ENCODE peak calls at places on chromosome 9, in six cellular contexts. One of them, this sample, is unnamed.

GRCh38 chr9:95623614-95624013 is 106.8 kb upstream of the PTCH1 start:
- DNase-seq in sigmoid colon: no peak
- DNase-seq in breast epithelium: no peak
- DNase-seq in Peyer's patch: no peak
- DNase-seq in tibial nerve: no peak
- DNase-seq in endothelial cell of umbilical vein: peak
- DNase-seq in this sample: no peak

GRCh38 chr9:100011062-100011681 is 87.6 kb downstream of the ERP44 start:
- DNase-seq in sigmoid colon: no peak
- DNase-seq in breast epithelium: no peak
- DNase-seq in Peyer's patch: no peak
- DNase-seq in tibial nerve: no peak
- DNase-seq in endothelial cell of umbilical vein: peak
- DNase-seq in this sample: no peak

GRCh38 chr9:38371495-38371894 is 21.0 kb upstream of the ALDH1B1 start:
- DNase-seq in sigmoid colon: no peak
- DNase-seq in breast epithelium: no peak
- DNase-seq in Peyer's patch: no peak
- DNase-seq in tibial nerve: no peak
- DNase-seq in endothelial cell of umbilical vein: no peak
- DNase-seq in this sample: peak

GRCh38 chr9:126461029-126461428 is 134.4 kb downstream of the MVB12B start:
- DNase-seq in sigmoid colon: no peak
- DNase-seq in breast epithelium: peak
- DNase-seq in Peyer's patch: no peak
- DNase-seq in tibial nerve: no peak
- DNase-seq in endothelial cell of umbilical vein: no peak
- DNase-seq in this sample: peak

GRCh38 chr9:107282268-107282667 is 811 bp upstream of the RAD23B start:
- DNase-seq in sigmoid colon: no peak
- DNase-seq in breast epithelium: no peak
- DNase-seq in Peyer's patch: no peak
- DNase-seq in tibial nerve: no peak
- DNase-seq in endothelial cell of umbilical vein: no peak
- DNase-seq in this sample: no peak

GRCh38 chr9:131310833-131311554 is 21.5 kb downstream of the PLPP7 start:
- DNase-seq in sigmoid colon: no peak
- DNase-seq in breast epithelium: no peak
- DNase-seq in Peyer's patch: no peak
- DNase-seq in tibial nerve: no peak
- DNase-seq in endothelial cell of umbilical vein: no peak
- DNase-seq in this sample: peak

GRCh38 chr9:95793924-95794828 is 81.3 kb upstream of the ERCC6L2 start:
- DNase-seq in sigmoid colon: no peak
- DNase-seq in breast epithelium: no peak
- DNase-seq in Peyer's patch: no peak
- DNase-seq in tibial nerve: no peak
- DNase-seq in endothelial cell of umbilical vein: peak
- DNase-seq in this sample: no peak

GRCh38 chr9:5843450-5844249 is 10.7 kb upstream of the ERMP1 start:
- DNase-seq in sigmoid colon: no peak
- DNase-seq in breast epithelium: no peak
- DNase-seq in Peyer's patch: no peak
- DNase-seq in tibial nerve: no peak
- DNase-seq in endothelial cell of umbilical vein: peak
- DNase-seq in this sample: no peak

GRCh38 chr9:32411753-32412152 is 27.3 kb downstream of the ACO1 start:
- DNase-seq in sigmoid colon: no peak
- DNase-seq in breast epithelium: no peak
- DNase-seq in Peyer's patch: no peak
- DNase-seq in tibial nerve: no peak
- DNase-seq in endothelial cell of umbilical vein: no peak
- DNase-seq in this sample: no peak

GRCh38 chr9:127781821-127782220 is 3.4 kb upstream of the SH2D3C start:
- DNase-seq in sigmoid colon: no peak
- DNase-seq in breast epithelium: no peak
- DNase-seq in Peyer's patch: no peak
- DNase-seq in tibial nerve: no peak
- DNase-seq in endothelial cell of umbilical vein: peak
- DNase-seq in this sample: no peak

GRCh38 chr9:111274737-111275136 is 55.3 kb downstream of the OR2K2 start:
- DNase-seq in sigmoid colon: no peak
- DNase-seq in breast epithelium: no peak
- DNase-seq in Peyer's patch: no peak
- DNase-seq in tibial nerve: no peak
- DNase-seq in endothelial cell of umbilical vein: no peak
- DNase-seq in this sample: no peak

GRCh38 chr9:126839301-126839700 is 21.1 kb upstream of the ZBTB34 start:
- DNase-seq in sigmoid colon: no peak
- DNase-seq in breast epithelium: no peak
- DNase-seq in Peyer's patch: no peak
- DNase-seq in tibial nerve: no peak
- DNase-seq in endothelial cell of umbilical vein: no peak
- DNase-seq in this sample: no peak

GRCh38 chr9:111957856-111958631 is 61.4 kb downstream of the UGCG start:
- DNase-seq in sigmoid colon: no peak
- DNase-seq in breast epithelium: no peak
- DNase-seq in Peyer's patch: no peak
- DNase-seq in tibial nerve: no peak
- DNase-seq in endothelial cell of umbilical vein: peak
- DNase-seq in this sample: no peak

GRCh38 chr9:928363-929042 is 48.0 kb upstream of the DMRT3 start:
- DNase-seq in sigmoid colon: no peak
- DNase-seq in breast epithelium: no peak
- DNase-seq in Peyer's patch: no peak
- DNase-seq in tibial nerve: no peak
- DNase-seq in endothelial cell of umbilical vein: peak
- DNase-seq in this sample: no peak

GRCh38 chr9:114399381-114399780 is 11.6 kb upstream of the AKNA start:
- DNase-seq in sigmoid colon: no peak
- DNase-seq in breast epithelium: no peak
- DNase-seq in Peyer's patch: no peak
- DNase-seq in tibial nerve: no peak
- DNase-seq in endothelial cell of umbilical vein: no peak
- DNase-seq in this sample: no peak

GRCh38 chr9:76013797-76014196 is 123.3 kb downstream of the PCSK5 start:
- DNase-seq in sigmoid colon: no peak
- DNase-seq in breast epithelium: no peak
- DNase-seq in Peyer's patch: no peak
- DNase-seq in tibial nerve: no peak
- DNase-seq in endothelial cell of umbilical vein: no peak
- DNase-seq in this sample: no peak

GRCh38 chr9:37938121-37938906 is 34.4 kb upstream of the SLC25A51 start:
- DNase-seq in sigmoid colon: no peak
- DNase-seq in breast epithelium: no peak
- DNase-seq in Peyer's patch: no peak
- DNase-seq in tibial nerve: no peak
- DNase-seq in endothelial cell of umbilical vein: peak
- DNase-seq in this sample: no peak

GRCh38 chr9:87213948-87214347 is 266.6 kb upstream of the GAS1 start:
- DNase-seq in sigmoid colon: no peak
- DNase-seq in breast epithelium: no peak
- DNase-seq in Peyer's patch: no peak
- DNase-seq in tibial nerve: no peak
- DNase-seq in endothelial cell of umbilical vein: no peak
- DNase-seq in this sample: no peak

GRCh38 chr9:75096796-75097195 is 8.5 kb downstream of the OSTF1 start:
- DNase-seq in sigmoid colon: no peak
- DNase-seq in breast epithelium: no peak
- DNase-seq in Peyer's patch: no peak
- DNase-seq in tibial nerve: no peak
- DNase-seq in endothelial cell of umbilical vein: no peak
- DNase-seq in this sample: no peak

GRCh38 chr9:37949576-37949975 is 45.6 kb upstream of the SLC25A51 start:
- DNase-seq in sigmoid colon: no peak
- DNase-seq in breast epithelium: no peak
- DNase-seq in Peyer's patch: no peak
- DNase-seq in tibial nerve: no peak
- DNase-seq in endothelial cell of umbilical vein: no peak
- DNase-seq in this sample: no peak

GRCh38 chr9:86788456-86788855 is 158.8 kb downstream of the GAS1 start:
- DNase-seq in sigmoid colon: no peak
- DNase-seq in breast epithelium: no peak
- DNase-seq in Peyer's patch: no peak
- DNase-seq in tibial nerve: no peak
- DNase-seq in endothelial cell of umbilical vein: no peak
- DNase-seq in this sample: no peak

GRCh38 chr9:99085949-99086948 is 18.7 kb upstream of the TGFBR1 start:
- DNase-seq in sigmoid colon: no peak
- DNase-seq in breast epithelium: no peak
- DNase-seq in Peyer's patch: no peak
- DNase-seq in tibial nerve: no peak
- DNase-seq in endothelial cell of umbilical vein: peak
- DNase-seq in this sample: no peak

GRCh38 chr9:34984049-34984448 is 5.5 kb upstream of the DNAJB5 start:
- DNase-seq in sigmoid colon: no peak
- DNase-seq in breast epithelium: no peak
- DNase-seq in Peyer's patch: no peak
- DNase-seq in tibial nerve: no peak
- DNase-seq in endothelial cell of umbilical vein: peak
- DNase-seq in this sample: no peak

GRCh38 chr9:116152390-116152789 is 1.2 kb upstream of the PAPPA start:
- DNase-seq in sigmoid colon: no peak
- DNase-seq in breast epithelium: no peak
- DNase-seq in Peyer's patch: no peak
- DNase-seq in tibial nerve: no peak
- DNase-seq in endothelial cell of umbilical vein: no peak
- DNase-seq in this sample: no peak

GRCh38 chr9:127158995-127159801 is 36.8 kb upstream of the ANGPTL2 start:
- DNase-seq in sigmoid colon: peak
- DNase-seq in breast epithelium: no peak
- DNase-seq in Peyer's patch: peak
- DNase-seq in tibial nerve: peak
- DNase-seq in endothelial cell of umbilical vein: no peak
- DNase-seq in this sample: peak

GRCh38 chr9:120579750-120580590 is at the start of gene CDK5RAP2:
- DNase-seq in sigmoid colon: peak
- DNase-seq in breast epithelium: peak
- DNase-seq in Peyer's patch: peak
- DNase-seq in tibial nerve: peak
- DNase-seq in endothelial cell of umbilical vein: peak
- DNase-seq in this sample: peak
- TF ChIP-seq POLR2A in sigmoid colon: no peak
- TF ChIP-seq POLR2A in breast epithelium: peak
- TF ChIP-seq POLR2A in Peyer's patch: no peak
- TF ChIP-seq POLR2A in tibial nerve: no peak
- TF ChIP-seq POLR2A in endothelial cell of umbilical vein: no peak
- TF ChIP-seq POLR2A in this sample: no peak

GRCh38 chr9:129317179-129318011 is 139.3 kb upstream of the IER5L start:
- DNase-seq in sigmoid colon: peak
- DNase-seq in breast epithelium: peak
- DNase-seq in Peyer's patch: no peak
- DNase-seq in tibial nerve: peak
- DNase-seq in endothelial cell of umbilical vein: no peak
- DNase-seq in this sample: no peak
- H3K27ac ChIP-seq in sigmoid colon: peak
- H3K27ac ChIP-seq in breast epithelium: peak
- H3K27ac ChIP-seq in Peyer's patch: no peak
- H3K27ac ChIP-seq in tibial nerve: peak
- H3K27ac ChIP-seq in endothelial cell of umbilical vein: no peak
- H3K27ac ChIP-seq in this sample: peak

DNA sequence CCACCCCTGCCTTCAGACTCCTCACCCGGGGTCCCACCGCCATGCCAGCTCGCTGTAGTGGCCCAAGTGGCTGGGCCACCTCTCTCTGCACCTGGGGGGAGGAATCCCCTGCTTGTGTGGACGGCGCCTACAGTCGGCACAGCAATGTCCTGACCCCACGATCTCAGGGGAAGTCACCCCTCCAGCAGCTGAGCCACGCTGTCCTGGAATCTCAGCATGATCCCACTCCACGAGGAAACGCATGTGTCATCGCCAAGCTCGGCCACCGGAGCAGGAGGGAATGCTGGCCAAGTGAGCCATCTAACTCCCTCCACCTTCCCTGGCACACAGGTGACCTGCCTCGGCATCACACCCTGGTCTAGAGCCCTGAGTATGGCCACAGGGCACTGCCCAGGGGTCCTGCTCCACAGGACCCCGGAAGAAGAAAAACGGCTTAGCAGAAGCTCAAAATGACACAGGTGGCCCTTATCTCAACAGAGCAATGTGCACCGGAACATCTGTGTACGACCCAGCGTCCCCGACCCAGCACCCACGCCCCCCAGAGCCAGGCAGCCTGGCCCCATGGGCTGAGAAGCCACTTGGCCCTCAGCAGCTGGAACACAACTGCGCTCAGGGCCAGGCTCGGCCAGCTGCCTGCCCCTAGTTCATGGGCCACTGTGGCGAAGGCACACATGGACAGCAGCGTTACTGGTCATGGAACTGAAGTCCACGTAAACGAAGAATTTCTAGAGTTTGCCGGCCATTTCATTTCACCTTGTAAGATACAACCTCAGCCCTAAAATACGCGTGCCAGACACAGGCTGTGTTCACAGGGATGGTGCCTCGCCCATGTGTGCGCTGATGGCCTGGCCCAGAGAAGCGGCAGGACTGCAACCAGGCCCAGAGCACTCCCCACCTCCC is 23.4 kb upstream of the CAMSAP1 start:
- DNase-seq in sigmoid colon: no peak
- DNase-seq in breast epithelium: no peak
- DNase-seq in Peyer's patch: no peak
- DNase-seq in tibial nerve: no peak
- DNase-seq in endothelial cell of umbilical vein: no peak
- DNase-seq in this sample: no peak
- TF ChIP-seq POLR2A in sigmoid colon: no peak
- TF ChIP-seq POLR2A in breast epithelium: no peak
- TF ChIP-seq POLR2A in Peyer's patch: no peak
- TF ChIP-seq POLR2A in tibial nerve: no peak
- TF ChIP-seq POLR2A in endothelial cell of umbilical vein: no peak
- TF ChIP-seq POLR2A in this sample: no peak

GRCh38 chr9:30362368-30362767 is 2022.1 kb upstream of the ACO1 start:
- DNase-seq in sigmoid colon: no peak
- DNase-seq in breast epithelium: no peak
- DNase-seq in Peyer's patch: no peak
- DNase-seq in tibial nerve: no peak
- DNase-seq in endothelial cell of umbilical vein: no peak
- DNase-seq in this sample: no peak
- H3K27ac ChIP-seq in sigmoid colon: no peak
- H3K27ac ChIP-seq in breast epithelium: no peak
- H3K27ac ChIP-seq in Peyer's patch: no peak
- H3K27ac ChIP-seq in tibial nerve: no peak
- H3K27ac ChIP-seq in endothelial cell of umbilical vein: no peak
- H3K27ac ChIP-seq in this sample: no peak